ENCODE peak calls at places on chromosomes 5 and 9, in five cellular contexts. O is amniotic stem cell; S is A172; Z is colonic mucosa; P is activated CD8-positive, alpha-beta T cell treated with anti-CD3 and anti-CD28 coated beads for 36 hours. J is an unnamed sample.

GRCh38 chr5:96855041-96855872 is 21.0 kb upstream of the ERAP2 start:
- DNase-seq in O (no peak), S (no peak), Z (peak; percentile 77), P (no peak), J (peak; percentile 68)

GRCh38 chr5:87411586-87412416 is 929 bp downstream of the CCNH start:
- DNase-seq in O (no peak), S (peak; percentile 35), Z (peak; percentile 57), P (no peak), J (peak; percentile 42)

GRCh38 chr5:168646335-168646734 is 67.2 kb upstream of the PANK3 start:
- DNase-seq in O (no peak), S (no peak), Z (no peak), P (no peak), J (no peak)

GRCh38 chr9:37575921-37576721 is at the start of gene FBXO10:
- DNase-seq in O (peak; percentile 28), S (peak; percentile 16), Z (peak; percentile 70), P (peak; percentile 53), J (peak; percentile 32)

GRCh38 chr9:89466451-89467277 is 31.2 kb downstream of the SEMA4D start:
- DNase-seq in O (no peak), S (no peak), Z (no peak), P (peak; percentile 84), J (no peak)

GRCh38 chr5:78505860-78506259 is 142.7 kb downstream of the LHFPL2 start:
- DNase-seq in O (no peak), S (no peak), Z (no peak), P (no peak), J (no peak)

GRCh38 chr9:81724242-81724889 is 35.0 kb upstream of the TLE1 start:
- DNase-seq in O (no peak), S (no peak), Z (no peak), P (no peak), J (no peak)

GRCh38 chr5:53418844-53419243 is 61.6 kb upstream of the FST start:
- DNase-seq in O (peak; percentile 71), S (peak; percentile 88), Z (no peak), P (no peak), J (peak; percentile 97)

GRCh38 chr5:131977212-131977604 is 31.7 kb upstream of the MEIKIN start:
- DNase-seq in O (no peak), S (no peak), Z (no peak), P (no peak), J (peak; percentile 69)

J was measured in HT1080.